ENCODE peak calls at places on chromosomes 11 and 22, in seven cellular contexts. L, S, B, T, Y, E and V are unnamed samples.

GRCh38 chr11:118437046-118437735 is 899 bp downstream of the KMT2A start:
- DNase-seq in T (peak), E (peak), L (peak), B (peak), Y (peak), S (no peak), V (no peak)

GRCh38 chr22:37343343-37343742 is 61.0 kb downstream of the CYTH4 start:
- DNase-seq in Y (no peak), B (no peak), S (no peak), T (no peak), L (no peak), E (no peak), V (no peak)

GRCh38 chr11:57219021-57219627 is 17.9 kb downstream of the APLNR start:
- DNase-seq in B (no peak), Y (no peak), L (no peak), E (no peak), S (no peak), T (no peak), V (no peak)

GRCh38 chr11:78256962-78257361 is 68.2 kb downstream of the USP35 start:
- DNase-seq in Y (peak), L (peak), E (no peak), B (peak), T (no peak), S (no peak), V (peak)

GRCh38 chr11:124669193-124669592 is 4.3 kb downstream of the SIAE start:
- DNase-seq in E (peak), L (no peak), B (peak), S (no peak), Y (peak), T (peak), V (peak)

GRCh38 chr11:107385361-107385982 is 72.2 kb downstream of the CWF19L2 start:
- DNase-seq in T (peak), Y (no peak), B (no peak), E (no peak), S (no peak), L (no peak), V (no peak)

GRCh38 chr11:65086809-65087208 is 2.8 kb downstream of the ZFPL1 start:
- DNase-seq in E (no peak), T (no peak), S (no peak), Y (no peak), L (no peak), B (no peak), V (no peak)

GRCh38 chr11:34423300-34423699 is 15.4 kb upstream of the CAT start:
- DNase-seq in T (no peak), S (no peak), B (no peak), Y (no peak), L (no peak), E (no peak), V (no peak)

GRCh38 chr11:125724125-125724524 is 22.0 kb upstream of the PATE1 start:
- DNase-seq in B (no peak), S (no peak), E (no peak), Y (no peak), L (no peak), T (no peak), V (no peak)

GRCh38 chr11:41459602-41460405 is at the start of gene LRRC4C:
- DNase-seq in L (no peak), T (no peak), Y (no peak), S (no peak), E (no peak), B (no peak), V (no peak)

GRCh38 chr11:76690736-76691135 is 20.2 kb upstream of the LRRC32 start:
- DNase-seq in Y (no peak), S (no peak), E (no peak), L (no peak), B (no peak), T (peak), V (no peak)

GRCh38 chr11:8810331-8811301 is 100.4 kb upstream of the AKIP1 start:
- DNase-seq in T (no peak), Y (peak), L (peak), E (no peak), S (no peak), B (peak), V (peak)

GRCh38 chr11:62953811-62954210 is 31.0 kb downstream of the SLC22A6 start:
- DNase-seq in E (no peak), T (no peak), B (no peak), L (no peak), Y (no peak), S (no peak), V (no peak)

GRCh38 chr11:86916330-86916729 is 38.9 kb downstream of the FZD4 start:
- DNase-seq in E (no peak), S (peak), B (no peak), T (no peak), Y (no peak), L (no peak), V (peak)

GRCh38 chr11:92152245-92152644 is 72.4 kb upstream of the FAT3 start:
- DNase-seq in L (no peak), Y (no peak), T (no peak), B (no peak), S (no peak), E (no peak), V (no peak)

GRCh38 chr11:84564180-84564866 is 1062.8 kb downstream of the DLG2 start:
- DNase-seq in L (no peak), B (peak), T (no peak), S (peak), E (no peak), Y (peak), V (peak)

GRCh38 chr22:41308544-41308947 is 7.2 kb downstream of the ZC3H7B start:
- DNase-seq in T (peak), Y (peak), L (no peak), E (no peak), B (no peak), S (no peak), V (no peak)

GRCh38 chr11:14082338-14082737 is 119.8 kb downstream of the SPON1 start:
- DNase-seq in L (no peak), E (no peak), T (no peak), B (no peak), Y (no peak), S (no peak), V (no peak)

GRCh38 chr11:35927730-35928129 is 16.1 kb upstream of the LDLRAD3 start:
- DNase-seq in T (no peak), E (no peak), S (no peak), Y (peak), B (no peak), L (peak), V (no peak)

GRCh38 chr11:22787565-22788162 is 41.9 kb downstream of the SVIP start:
- DNase-seq in B (peak), S (no peak), T (peak), L (no peak), Y (peak), E (peak), V (no peak)

GRCh38 chr11:74685905-74686304 is 45.3 kb downstream of the CHRDL2 start:
- DNase-seq in T (no peak), B (no peak), S (no peak), E (no peak), Y (peak), L (peak), V (no peak)

GRCh38 chr22:48711031-48711431 is 1116.6 kb downstream of the BRD1 start:
- DNase-seq in B (no peak), Y (no peak), S (no peak), L (peak), T (no peak), E (no peak), V (no peak)

GRCh38 chr11:69249641-69250502 is 44.1 kb upstream of the MYEOV start:
- DNase-seq in Y (no peak), B (no peak), E (no peak), T (no peak), L (peak), S (no peak), V (no peak)

GRCh38 chr11:95338430-95338991 is 107.5 kb upstream of the SESN3 start:
- DNase-seq in L (peak), Y (peak), T (no peak), B (no peak), S (no peak), E (no peak), V (no peak)

GRCh38 chr22:38029901-38030300 is 27.3 kb upstream of the PICK1 start:
- DNase-seq in L (no peak), T (no peak), Y (no peak), S (no peak), B (no peak), E (no peak), V (no peak)

GRCh38 chr11:134901955-134902707 is 490.1 kb upstream of the B3GAT1 start:
- DNase-seq in S (no peak), Y (no peak), E (no peak), L (no peak), B (no peak), T (no peak), V (no peak)

GRCh38 chr11:35087648-35088047 is 51.3 kb upstream of the CD44 start:
- DNase-seq in L (no peak), B (no peak), E (no peak), T (no peak), S (no peak), Y (no peak), V (no peak)